ENCODE peak calls at places on chromosome 9, in seven cellular contexts. G is stimulated activated CD8-positive, alpha-beta memory T cell treated with anti-CD3 and anti-CD28 coated beads, Interleukin-2, amount 100 ng/mL, for 1 hour; P is activated CD4-positive, alpha-beta T cell treated with anti-CD3 and anti-CD28 coated beads for 36 hours; V is substantia nigra; Y is EH; F is stimulated activated CD4-positive, alpha-beta T cell treated with anti-CD3 and anti-CD28 coated beads, Interleukin-12 subunit alpha, Interleukin-12 subunit beta, amount 100 ng/mL, for 24 hours; X is psoas muscle. Q is an unnamed sample.
A peak's percentile ranks its signal among the peaks of the same experiment; 100 is the strongest.

GRCh38 chr9:101467690-101468089 is 32.1 kb upstream of the ALDOB start:
- DNase-seq in G (no peak), P (no peak), V (no peak), Y (no peak), F (no peak), X (no peak), Q (no peak)

GRCh38 chr9:127566351-127567001 is 45.6 kb upstream of the STXBP1 start:
- DNase-seq in G (no peak), P (no peak), V (no peak), Y (no peak), F (no peak), X (no peak), Q (no peak)

GRCh38 chr9:120043448-120043847 is 536.5 kb downstream of the CDK5RAP2 start:
- DNase-seq in G (no peak), P (no peak), V (peak; percentile 27), Y (no peak), F (no peak), X (no peak), Q (no peak)

GRCh38 chr9:27433599-27434325 is 90.3 kb upstream of the IFNK start:
- DNase-seq in G (no peak), P (no peak), V (no peak), Y (no peak), F (no peak), X (no peak), Q (no peak)

GRCh38 chr9:111648066-111648465 is 13.3 kb upstream of the GNG10 start:
- DNase-seq in G (no peak), P (no peak), V (no peak), Y (peak; percentile 33), F (no peak), X (no peak), Q (no peak)

GRCh38 chr9:93298498-93299417 is 114.8 kb downstream of the WNK2 start:
- DNase-seq in G (no peak), P (no peak), V (no peak), Y (no peak), F (no peak), X (peak; percentile 9), Q (no peak)

GRCh38 chr9:13513710-13514444 is 234.4 kb upstream of the MPDZ start:
- DNase-seq in G (no peak), P (no peak), V (no peak), Y (peak; percentile 62), F (no peak), X (no peak), Q (peak; percentile 19)

GRCh38 chr9:114478459-114478858 is 26.8 kb downstream of the WHRN start:
- DNase-seq in G (no peak), P (no peak), V (no peak), Y (no peak), F (no peak), X (no peak), Q (no peak)

GRCh38 chr9:81566074-81566698 is 123.2 kb downstream of the TLE1 start:
- DNase-seq in G (no peak), P (no peak), V (no peak), Y (peak; percentile 56), F (no peak), X (no peak), Q (no peak)

GRCh38 chr9:80881946-80882345 is 807.4 kb downstream of the TLE1 start:
- DNase-seq in G (no peak), P (no peak), V (no peak), Y (no peak), F (no peak), X (no peak), Q (no peak)

GRCh38 chr9:124078641-124079040 is 67.1 kb downstream of the LHX2 start:
- DNase-seq in G (no peak), P (no peak), V (no peak), Y (peak; percentile 79), F (no peak), X (no peak), Q (no peak)

GRCh38 chr9:69044226-69045219 is 9.0 kb downstream of the FXN start:
- DNase-seq in G (no peak), P (peak; percentile 13), V (no peak), Y (peak; percentile 74), F (no peak), X (no peak), Q (no peak)

GRCh38 chr9:121427899-121428298 is 57.8 kb upstream of the STOM start:
- DNase-seq in G (no peak), P (no peak), V (no peak), Y (no peak), F (no peak), X (no peak), Q (no peak)

GRCh38 chr9:73437758-73438157 is 286.1 kb downstream of the ANXA1 start:
- DNase-seq in G (no peak), P (no peak), V (no peak), Y (peak; percentile 4), F (no peak), X (no peak), Q (no peak)

GRCh38 chr9:76662476-76663281 is 101.6 kb upstream of the PCA3 start:
- DNase-seq in G (no peak), P (no peak), V (peak; percentile 46), Y (no peak), F (no peak), X (no peak), Q (no peak)

GRCh38 chr9:137556069-137556838 is 4.6 kb downstream of the MRPL41 start:
- DNase-seq in G (no peak), P (no peak), V (no peak), Y (no peak), F (no peak), X (no peak), Q (no peak)

GRCh38 chr9:135504262-135505229 is 4.1 kb downstream of the MRPS2 start:
- DNase-seq in G (no peak), P (peak; percentile 79), V (peak; percentile 66), Y (peak; percentile 62), F (peak; percentile 31), X (peak; percentile 57), Q (peak; percentile 66)

GRCh38 chr9:115254217-115254616 is 136.3 kb upstream of the TNC start:
- DNase-seq in G (no peak), P (no peak), V (no peak), Y (no peak), F (no peak), X (no peak), Q (no peak)

GRCh38 chr9:127311239-127311741 is 46.7 kb downstream of the GARNL3 start:
- DNase-seq in G (peak; percentile 2), P (peak; percentile 47), V (no peak), Y (peak; percentile 81), F (no peak), X (no peak), Q (peak; percentile 14)